ENCODE peak calls at places on chromosome 1, in seven cellular contexts. One of them, this sample, is unnamed.

GRCh38 chr1:45887156-45887842 is 83.9 kb downstream of the MAST2 start:
- DNase-seq in kidney epithelial cell: no peak
- DNase-seq in right lobe of liver: no peak
- DNase-seq in colonic mucosa: no peak
- DNase-seq in brain microvascular endothelial cell: no peak
- DNase-seq in OCI-LY7: no peak
- DNase-seq in spleen: no peak
- DNase-seq in this sample: no peak

GRCh38 chr1:196773713-196774112 is 927 bp upstream of the CFHR3 start:
- DNase-seq in spleen: no peak
- DNase-seq in brain microvascular endothelial cell: no peak
- DNase-seq in kidney epithelial cell: no peak
- DNase-seq in right lobe of liver: no peak
- DNase-seq in colonic mucosa: no peak
- DNase-seq in OCI-LY7: no peak
- DNase-seq in this sample: no peak

GRCh38 chr1:183812686-183813569 is 8.0 kb downstream of the RGL1 start:
- DNase-seq in brain microvascular endothelial cell: peak
- DNase-seq in spleen: no peak
- DNase-seq in colonic mucosa: no peak
- DNase-seq in kidney epithelial cell: no peak
- DNase-seq in OCI-LY7: no peak
- DNase-seq in right lobe of liver: no peak
- DNase-seq in this sample: peak

GRCh38 chr1:231634302-231635013 is 7.9 kb downstream of the DISC1 start:
- DNase-seq in kidney epithelial cell: no peak
- DNase-seq in brain microvascular endothelial cell: no peak
- DNase-seq in right lobe of liver: no peak
- DNase-seq in spleen: no peak
- DNase-seq in colonic mucosa: no peak
- DNase-seq in OCI-LY7: no peak
- DNase-seq in this sample: no peak

GRCh38 chr1:177546346-177546745 is 375.6 kb downstream of the BRINP2 start:
- DNase-seq in colonic mucosa: no peak
- DNase-seq in kidney epithelial cell: no peak
- DNase-seq in right lobe of liver: no peak
- DNase-seq in OCI-LY7: no peak
- DNase-seq in spleen: no peak
- DNase-seq in brain microvascular endothelial cell: no peak
- DNase-seq in this sample: no peak

GRCh38 chr1:54417123-54417522 is 10.9 kb upstream of the SSBP3 start:
- DNase-seq in spleen: no peak
- DNase-seq in brain microvascular endothelial cell: no peak
- DNase-seq in OCI-LY7: no peak
- DNase-seq in colonic mucosa: no peak
- DNase-seq in kidney epithelial cell: no peak
- DNase-seq in right lobe of liver: no peak
- DNase-seq in this sample: no peak

GRCh38 chr1:245575710-245576109 is 420.9 kb downstream of the KIF26B start:
- DNase-seq in brain microvascular endothelial cell: no peak
- DNase-seq in colonic mucosa: no peak
- DNase-seq in kidney epithelial cell: no peak
- DNase-seq in right lobe of liver: no peak
- DNase-seq in spleen: no peak
- DNase-seq in OCI-LY7: no peak
- DNase-seq in this sample: no peak

GRCh38 chr1:90502696-90503095 is 214.4 kb downstream of the BARHL2 start:
- DNase-seq in kidney epithelial cell: no peak
- DNase-seq in colonic mucosa: no peak
- DNase-seq in right lobe of liver: no peak
- DNase-seq in spleen: no peak
- DNase-seq in OCI-LY7: no peak
- DNase-seq in brain microvascular endothelial cell: no peak
- DNase-seq in this sample: no peak

GRCh38 chr1:209805341-209805781 is 581 bp downstream of the IRF6 start:
- DNase-seq in colonic mucosa: peak
- DNase-seq in OCI-LY7: no peak
- DNase-seq in brain microvascular endothelial cell: no peak
- DNase-seq in spleen: peak
- DNase-seq in right lobe of liver: no peak
- DNase-seq in kidney epithelial cell: no peak
- DNase-seq in this sample: no peak

GRCh38 chr1:172460177-172460576 is 16.3 kb upstream of the PIGC start:
- DNase-seq in brain microvascular endothelial cell: no peak
- DNase-seq in colonic mucosa: no peak
- DNase-seq in kidney epithelial cell: no peak
- DNase-seq in right lobe of liver: no peak
- DNase-seq in spleen: no peak
- DNase-seq in OCI-LY7: no peak
- DNase-seq in this sample: no peak

GRCh38 chr1:111754964-111755320 is 759 bp upstream of the DDX20 start:
- DNase-seq in OCI-LY7: peak
- DNase-seq in brain microvascular endothelial cell: peak
- DNase-seq in spleen: peak
- DNase-seq in kidney epithelial cell: no peak
- DNase-seq in right lobe of liver: no peak
- DNase-seq in colonic mucosa: peak
- DNase-seq in this sample: peak

GRCh38 chr1:197671920-197672319 is 103.4 kb downstream of the DENND1B start:
- DNase-seq in OCI-LY7: no peak
- DNase-seq in brain microvascular endothelial cell: no peak
- DNase-seq in colonic mucosa: no peak
- DNase-seq in spleen: no peak
- DNase-seq in right lobe of liver: no peak
- DNase-seq in kidney epithelial cell: no peak
- DNase-seq in this sample: no peak

GRCh38 chr1:163170331-163170730 is 32.4 kb downstream of the RGS5 start:
- DNase-seq in kidney epithelial cell: no peak
- DNase-seq in colonic mucosa: no peak
- DNase-seq in OCI-LY7: no peak
- DNase-seq in right lobe of liver: no peak
- DNase-seq in brain microvascular endothelial cell: no peak
- DNase-seq in spleen: no peak
- DNase-seq in this sample: peak

GRCh38 chr1:230632273-230632873 is 9.9 kb upstream of the COG2 start:
- DNase-seq in colonic mucosa: peak
- DNase-seq in right lobe of liver: peak
- DNase-seq in brain microvascular endothelial cell: peak
- DNase-seq in OCI-LY7: peak
- DNase-seq in kidney epithelial cell: no peak
- DNase-seq in spleen: no peak
- DNase-seq in this sample: peak

GRCh38 chr1:55069280-55069679 is 29.9 kb downstream of the PCSK9 start:
- DNase-seq in spleen: no peak
- DNase-seq in OCI-LY7: no peak
- DNase-seq in kidney epithelial cell: no peak
- DNase-seq in brain microvascular endothelial cell: no peak
- DNase-seq in colonic mucosa: no peak
- DNase-seq in right lobe of liver: peak
- DNase-seq in this sample: no peak

GRCh38 chr1:216075339-216075738 is 347.9 kb downstream of the USH2A start:
- DNase-seq in spleen: no peak
- DNase-seq in colonic mucosa: no peak
- DNase-seq in right lobe of liver: no peak
- DNase-seq in OCI-LY7: no peak
- DNase-seq in kidney epithelial cell: peak
- DNase-seq in brain microvascular endothelial cell: no peak
- DNase-seq in this sample: no peak

GRCh38 chr1:186715887-186716809 is 35.9 kb upstream of the PTGS2 start:
- DNase-seq in spleen: no peak
- DNase-seq in brain microvascular endothelial cell: no peak
- DNase-seq in right lobe of liver: no peak
- DNase-seq in kidney epithelial cell: no peak
- DNase-seq in OCI-LY7: no peak
- DNase-seq in colonic mucosa: no peak
- DNase-seq in this sample: peak

GRCh38 chr1:38028105-38028591 is 15.6 kb downstream of the UTP11 start:
- DNase-seq in colonic mucosa: no peak
- DNase-seq in kidney epithelial cell: no peak
- DNase-seq in right lobe of liver: no peak
- DNase-seq in OCI-LY7: no peak
- DNase-seq in spleen: no peak
- DNase-seq in brain microvascular endothelial cell: no peak
- DNase-seq in this sample: peak

GRCh38 chr1:38025664-38026063 is 13.1 kb downstream of the UTP11 start:
- DNase-seq in spleen: no peak
- DNase-seq in right lobe of liver: no peak
- DNase-seq in colonic mucosa: no peak
- DNase-seq in kidney epithelial cell: no peak
- DNase-seq in OCI-LY7: no peak
- DNase-seq in brain microvascular endothelial cell: no peak
- DNase-seq in this sample: no peak

GRCh38 chr1:38025233-38025632 is 12.7 kb downstream of the UTP11 start:
- DNase-seq in right lobe of liver: no peak
- DNase-seq in brain microvascular endothelial cell: no peak
- DNase-seq in OCI-LY7: no peak
- DNase-seq in spleen: no peak
- DNase-seq in colonic mucosa: no peak
- DNase-seq in kidney epithelial cell: no peak
- DNase-seq in this sample: no peak

GRCh38 chr1:38027201-38028104 is 14.9 kb downstream of the UTP11 start:
- DNase-seq in colonic mucosa: no peak
- DNase-seq in spleen: no peak
- DNase-seq in right lobe of liver: no peak
- DNase-seq in brain microvascular endothelial cell: no peak
- DNase-seq in OCI-LY7: no peak
- DNase-seq in kidney epithelial cell: no peak
- DNase-seq in this sample: no peak

DNA sequence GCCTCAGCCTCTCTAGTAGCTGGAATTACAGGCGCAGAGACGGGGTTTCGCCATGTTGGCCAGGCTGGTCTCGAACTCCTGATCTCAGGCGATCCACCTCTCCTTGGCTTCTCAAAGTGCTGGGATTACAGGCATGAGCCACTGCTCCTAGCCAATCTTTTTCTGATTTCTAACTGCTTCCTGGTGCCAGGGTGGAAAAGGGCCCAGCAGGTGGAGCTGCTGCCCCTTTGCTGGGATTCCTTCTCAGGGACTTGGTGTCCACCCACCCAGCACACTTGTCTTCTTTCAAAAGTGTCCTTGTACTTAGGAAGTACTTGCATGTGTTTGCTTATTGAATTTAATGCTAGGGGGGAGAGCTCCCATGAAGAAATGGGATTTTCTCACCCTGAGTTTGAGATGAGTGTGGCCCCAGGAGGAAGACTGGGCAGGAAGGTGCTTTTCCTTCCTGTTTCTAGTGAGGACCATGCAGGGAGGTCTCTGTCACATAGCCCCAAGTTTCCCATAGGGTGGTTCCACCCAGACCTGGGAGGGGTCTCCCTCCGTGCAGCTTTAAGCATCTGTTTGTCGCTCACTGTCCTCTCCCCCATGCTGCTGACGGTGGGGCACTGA is 14.2 kb downstream of the UTP11 start:
- DNase-seq in kidney epithelial cell: no peak
- DNase-seq in right lobe of liver: no peak
- DNase-seq in OCI-LY7: peak
- DNase-seq in colonic mucosa: no peak
- DNase-seq in spleen: no peak
- DNase-seq in brain microvascular endothelial cell: no peak
- DNase-seq in this sample: peak
- TF ChIP-seq CTCF in kidney epithelial cell: peak
- TF ChIP-seq CTCF in right lobe of liver: peak
- TF ChIP-seq CTCF in OCI-LY7: peak
- TF ChIP-seq CTCF in colonic mucosa: peak
- TF ChIP-seq CTCF in spleen: peak
- TF ChIP-seq CTCF in brain microvascular endothelial cell: peak
- TF ChIP-seq CTCF in this sample: peak

DNA sequence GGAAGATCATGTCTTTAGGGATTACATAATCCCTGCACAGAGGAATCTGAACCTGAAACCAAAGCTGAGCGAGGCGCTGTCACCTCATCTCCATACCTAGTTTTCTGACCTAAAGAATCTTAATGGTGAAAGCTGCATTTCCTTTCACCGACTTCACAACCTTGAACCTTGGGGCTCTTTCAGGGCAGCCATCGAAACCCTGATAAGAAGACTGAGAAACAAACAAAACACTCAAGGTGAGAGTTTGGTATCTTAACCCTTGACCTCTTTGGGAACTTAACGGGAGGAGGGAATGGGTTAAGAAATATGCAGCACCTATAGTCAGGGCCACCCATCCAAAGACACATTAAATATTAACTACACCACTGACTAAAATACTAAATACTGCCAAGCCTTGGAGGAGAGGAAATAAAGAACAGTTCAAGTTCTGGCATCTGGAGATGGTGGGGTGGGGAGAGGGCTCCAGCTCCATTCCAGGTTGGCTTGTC is 2.0 kb downstream of the C1orf116 start:
- DNase-seq in OCI-LY7: no peak
- DNase-seq in brain microvascular endothelial cell: no peak
- DNase-seq in right lobe of liver: no peak
- DNase-seq in colonic mucosa: no peak
- DNase-seq in kidney epithelial cell: no peak
- DNase-seq in spleen: no peak
- DNase-seq in this sample: no peak
- H3K4me3 ChIP-seq in OCI-LY7: no peak
- H3K4me3 ChIP-seq in brain microvascular endothelial cell: no peak
- H3K4me3 ChIP-seq in right lobe of liver: no peak
- H3K4me3 ChIP-seq in colonic mucosa: peak
- H3K4me3 ChIP-seq in kidney epithelial cell: no peak
- H3K4me3 ChIP-seq in spleen: no peak
- H3K4me3 ChIP-seq in this sample: no peak

DNA sequence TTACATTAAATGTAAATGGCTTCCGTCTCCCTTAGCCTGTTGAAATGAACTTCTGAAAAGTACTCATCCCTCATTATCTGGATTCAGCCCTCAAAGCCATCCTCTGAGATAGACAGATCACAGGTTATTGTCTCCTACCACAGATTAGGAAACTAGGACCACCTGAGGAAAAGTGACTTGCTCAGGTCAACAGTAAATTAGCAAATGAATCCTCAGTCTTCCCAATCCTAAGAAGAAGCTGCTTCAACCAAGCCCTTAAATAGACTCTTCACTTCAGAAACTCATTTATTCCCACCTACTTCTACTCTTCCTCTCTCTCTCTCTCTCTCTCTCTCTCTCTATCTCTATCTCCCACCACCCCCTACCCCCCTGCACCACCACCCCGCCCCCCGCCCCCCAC is 152.3 kb downstream of the DMRTA2 start:
- DNase-seq in OCI-LY7: no peak
- DNase-seq in spleen: no peak
- DNase-seq in colonic mucosa: no peak
- DNase-seq in kidney epithelial cell: no peak
- DNase-seq in brain microvascular endothelial cell: no peak
- DNase-seq in right lobe of liver: no peak
- DNase-seq in this sample: no peak
- TF ChIP-seq CTCF in OCI-LY7: no peak
- TF ChIP-seq CTCF in spleen: no peak
- TF ChIP-seq CTCF in colonic mucosa: no peak
- TF ChIP-seq CTCF in kidney epithelial cell: no peak
- TF ChIP-seq CTCF in brain microvascular endothelial cell: no peak
- TF ChIP-seq CTCF in right lobe of liver: no peak
- TF ChIP-seq CTCF in this sample: no peak

DNA sequence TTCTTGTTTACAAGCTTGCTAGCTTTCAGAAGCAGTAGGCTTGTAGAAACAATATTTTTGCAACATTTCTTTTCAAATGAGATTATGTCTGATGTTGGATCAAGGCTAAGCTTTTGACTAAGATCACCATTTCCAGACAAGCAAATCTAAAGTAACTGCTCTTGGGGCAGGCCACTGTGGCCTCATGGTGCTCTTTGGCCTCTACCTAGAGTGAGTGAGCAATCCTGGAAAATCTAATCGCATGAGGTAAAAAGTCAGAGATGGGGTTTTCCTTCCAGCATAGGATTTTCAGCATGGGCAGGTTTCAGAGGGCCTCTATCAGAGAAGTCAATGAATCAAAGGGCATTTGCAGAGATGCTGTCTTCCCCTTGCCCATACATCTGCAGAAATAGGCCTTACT is 331.9 kb downstream of the OMA1 start:
- DNase-seq in colonic mucosa: no peak
- DNase-seq in spleen: no peak
- DNase-seq in right lobe of liver: no peak
- DNase-seq in brain microvascular endothelial cell: no peak
- DNase-seq in OCI-LY7: no peak
- DNase-seq in kidney epithelial cell: no peak
- DNase-seq in this sample: no peak
- H3K4me3 ChIP-seq in colonic mucosa: no peak
- H3K4me3 ChIP-seq in spleen: no peak
- H3K4me3 ChIP-seq in right lobe of liver: no peak
- H3K4me3 ChIP-seq in brain microvascular endothelial cell: no peak
- H3K4me3 ChIP-seq in OCI-LY7: no peak
- H3K4me3 ChIP-seq in kidney epithelial cell: no peak
- H3K4me3 ChIP-seq in this sample: no peak

This sample was measured in foreskin fibroblast.